ENCODE peak calls at places on chromosomes 7 and 10, in ten cellular contexts. Y, W, N, C, M, H, O, P, V and E are unnamed samples.

GRCh38 chr10:81027223-81027622 is 489.5 kb downstream of the SH2D4B start:
- DNase-seq in Y (no peak), H (no peak), C (no peak), W (no peak), O (no peak), M (no peak), N (no peak), P (no peak), V (no peak), E (no peak)

GRCh38 chr7:151366872-151367207 is 25.2 kb downstream of the NUB1 start:
- DNase-seq in V (no peak), P (no peak), H (no peak), N (peak), O (no peak), M (peak), Y (peak), C (peak), W (no peak), E (no peak)

GRCh38 chr10:87503892-87504291 is 801 bp upstream of the MINPP1 start:
- DNase-seq in P (no peak), V (no peak), N (peak), W (no peak), M (no peak), O (no peak), C (no peak), Y (peak), H (no peak), E (no peak)

GRCh38 chr10:112967200-112967599 is 17.2 kb downstream of the TCF7L2 start:
- DNase-seq in P (no peak), Y (peak), M (no peak), V (no peak), N (no peak), H (no peak), W (no peak), O (no peak), C (no peak), E (no peak)

GRCh38 chr10:72334196-72334831 is 20.4 kb downstream of the DNAJB12 start:
- DNase-seq in Y (no peak), M (peak), H (no peak), P (peak), C (no peak), V (no peak), O (no peak), W (peak), N (no peak), E (no peak)

GRCh38 chr7:129376076-129376777 is 58.0 kb upstream of the STRIP2 start:
- DNase-seq in V (no peak), N (peak), O (peak), H (peak), Y (no peak), C (no peak), P (peak), W (no peak), M (peak), E (no peak)

GRCh38 chr10:49071221-49071761 is 44.0 kb downstream of the VSTM4 start:
- DNase-seq in M (no peak), N (peak), V (no peak), P (no peak), O (no peak), H (no peak), C (no peak), Y (no peak), W (no peak), E (no peak)

GRCh38 chr7:99459087-99459486 is 6.9 kb downstream of the ATP5MF start:
- DNase-seq in N (peak), Y (no peak), W (no peak), M (no peak), H (peak), V (no peak), C (no peak), O (no peak), P (no peak), E (no peak)

GRCh38 chr7:18119985-18120384 is 92.3 kb upstream of the PRPS1L1 start:
- DNase-seq in H (peak), O (peak), V (no peak), M (no peak), C (no peak), N (peak), W (no peak), Y (no peak), P (no peak), E (no peak)

GRCh38 chr10:11285171-11285570 is 267.5 kb downstream of the CELF2 start:
- DNase-seq in H (no peak), P (no peak), V (no peak), M (no peak), C (no peak), Y (peak), O (no peak), W (no peak), N (no peak), E (no peak)

GRCh38 chr7:34087892-34088891 is 182.9 kb downstream of the BMPER start:
- DNase-seq in O (peak), M (no peak), P (peak), V (no peak), C (no peak), W (peak), Y (no peak), H (peak), N (peak), E (no peak)

GRCh38 chr7:2010551-2011265 is 222.0 kb downstream of the MAD1L1 start:
- DNase-seq in P (no peak), H (no peak), V (no peak), C (no peak), W (peak), M (no peak), Y (no peak), N (no peak), O (no peak), E (peak)

GRCh38 chr7:315516-316265 is 25.7 kb downstream of the FOXL3 start:
- DNase-seq in H (no peak), N (no peak), O (no peak), M (no peak), V (no peak), C (no peak), W (peak), Y (no peak), P (no peak), E (peak)

GRCh38 chr7:122166708-122167107 is 22.7 kb upstream of the AASS start:
- DNase-seq in H (no peak), N (peak), P (no peak), V (no peak), W (no peak), O (peak), Y (peak), C (peak), M (peak), E (no peak)

GRCh38 chr7:19111474-19112143 is 5.8 kb downstream of the TWIST1 start:
- DNase-seq in O (no peak), C (no peak), M (no peak), V (no peak), N (no peak), P (no peak), H (no peak), Y (no peak), W (no peak), E (no peak)

GRCh38 chr7:88694207-88694606 is 65.3 kb upstream of the ZNF804B start:
- DNase-seq in M (no peak), O (no peak), V (no peak), C (no peak), W (no peak), N (no peak), H (no peak), Y (no peak), P (no peak), E (no peak)

GRCh38 chr7:158818325-158819213 is 10.7 kb downstream of the ESYT2 start:
- DNase-seq in W (peak), N (peak), O (peak), P (peak), Y (peak), C (peak), M (peak), H (peak), V (peak), E (no peak)

GRCh38 chr7:92874567-92874966 is 38.2 kb upstream of the CDK6 start:
- DNase-seq in M (no peak), Y (peak), N (no peak), O (no peak), H (no peak), W (no peak), P (no peak), V (no peak), C (no peak), E (no peak)

GRCh38 chr7:9100289-9100688 is 666.9 kb downstream of the NXPH1 start:
- DNase-seq in O (no peak), P (no peak), C (no peak), V (no peak), M (no peak), W (no peak), Y (no peak), H (no peak), N (no peak), E (no peak)

GRCh38 chr10:17220652-17221100 is 7.4 kb upstream of the VIM start:
- DNase-seq in W (no peak), M (no peak), P (no peak), O (no peak), H (no peak), V (no peak), N (peak), Y (no peak), C (no peak), E (no peak)

GRCh38 chr10:30013684-30014246 is 45.6 kb downstream of the JCAD start:
- DNase-seq in C (no peak), V (no peak), Y (no peak), H (no peak), P (no peak), O (no peak), M (peak), W (no peak), N (no peak), E (no peak)

GRCh38 chr10:15563161-15563715 is 156.5 kb downstream of the ITGA8 start:
- DNase-seq in C (no peak), V (no peak), N (no peak), W (no peak), O (no peak), P (no peak), Y (no peak), H (no peak), M (no peak), E (no peak)

GRCh38 chr10:61904711-61905445 is 3.4 kb downstream of the ARID5B start:
- DNase-seq in Y (peak), P (peak), V (no peak), M (peak), C (peak), H (peak), O (peak), W (no peak), N (peak), E (no peak)

GRCh38 chr7:130758429-130759056 is 24.5 kb upstream of the KLF14 start:
- DNase-seq in W (no peak), V (no peak), N (peak), Y (peak), O (no peak), C (peak), P (no peak), M (no peak), H (peak), E (no peak)

GRCh38 chr7:30682131-30683083 is at the start of gene CRHR2:
- DNase-seq in P (peak), H (no peak), C (no peak), N (no peak), M (peak), V (peak), O (no peak), Y (no peak), W (no peak), E (no peak)

GRCh38 chr10:131747791-131748190 is 153.0 kb upstream of the PPP2R2D start:
- DNase-seq in Y (no peak), O (no peak), C (no peak), H (no peak), M (no peak), P (no peak), W (no peak), N (no peak), V (no peak), E (no peak)

GRCh38 chr10:13450078-13450477 is 78.7 kb downstream of the BEND7 start:
- DNase-seq in N (peak), Y (peak), V (no peak), M (no peak), W (no peak), P (no peak), H (peak), O (no peak), C (peak), E (no peak)

GRCh38 chr10:87661861-87662785 is 2.4 kb downstream of the PAPSS2 start:
- DNase-seq in O (no peak), M (no peak), P (no peak), H (no peak), C (no peak), Y (no peak), W (no peak), N (peak), V (no peak), E (no peak)

GRCh38 chr10:129968937-129969527 is 5.0 kb upstream of the EBF3 start:
- DNase-seq in C (no peak), O (no peak), N (peak), V (no peak), P (peak), Y (peak), M (peak), W (peak), H (peak), E (no peak)

GRCh38 chr7:103547451-103548284 is 101.7 kb upstream of the SLC26A5 start:
- DNase-seq in O (no peak), C (no peak), H (no peak), M (no peak), P (no peak), N (no peak), V (no peak), Y (no peak), W (no peak), E (no peak)

GRCh38 chr7:20598479-20599419 is 16.7 kb upstream of the ABCB5 start:
- DNase-seq in H (peak), P (peak), N (peak), V (no peak), M (no peak), W (no peak), C (peak), Y (peak), O (peak), E (no peak)
- TF ChIP-seq CTCF in H (peak), P (peak), N (peak), V (peak), M (peak), W (peak), C (peak), Y (peak), O (peak), E (peak)

GRCh38 chr7:37921340-37921805 is 933 bp downstream of the EPDR1 start:
- DNase-seq in C (no peak), N (peak), V (no peak), O (peak), Y (no peak), M (peak), H (peak), P (no peak), W (no peak), E (no peak)
- TF ChIP-seq CTCF in C (peak), N (peak), V (no peak), O (no peak), Y (no peak), M (no peak), H (peak), P (no peak), W (no peak), E (peak)

DNA sequence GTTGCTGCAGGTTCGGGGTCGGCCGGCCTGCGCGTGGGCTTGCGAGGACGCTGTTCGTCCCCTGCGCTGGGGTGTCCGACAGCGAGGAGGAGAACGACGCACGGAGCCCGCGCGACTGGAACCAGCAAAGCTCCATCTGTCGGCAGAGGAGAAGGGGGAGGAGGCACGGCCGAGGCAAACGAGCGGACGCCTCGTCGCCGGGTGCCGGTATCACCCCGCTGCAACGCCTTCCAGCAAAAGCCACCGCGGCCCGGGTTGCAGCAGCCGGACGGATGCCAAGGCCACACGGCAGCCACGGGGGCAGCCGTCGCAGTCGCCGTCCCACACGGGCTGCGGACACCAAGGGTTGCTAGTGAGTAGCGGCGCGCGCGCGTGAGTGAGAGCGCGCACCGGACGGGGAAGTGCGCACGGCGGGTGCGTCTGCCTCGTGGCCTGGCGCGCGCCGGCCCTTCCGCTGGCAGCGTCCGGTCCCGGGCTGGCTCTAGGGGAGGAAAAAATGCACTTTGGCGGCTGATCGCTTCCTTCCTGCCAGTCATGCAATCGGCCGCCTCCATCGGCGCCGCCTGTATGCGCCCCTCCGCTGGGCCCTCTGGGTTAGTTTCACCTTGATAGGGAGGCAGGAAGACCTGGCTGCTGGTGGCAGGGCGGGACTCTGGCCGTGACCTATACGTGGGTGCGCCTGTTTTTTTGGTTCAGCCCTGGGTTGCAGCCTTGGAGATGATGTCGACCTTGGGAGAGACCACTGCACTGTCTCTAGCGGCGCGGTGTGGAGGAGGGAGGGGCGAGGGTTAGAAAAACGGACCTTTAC is 446 bp downstream of the STAMBPL1 start:
- DNase-seq in M (peak), C (no peak), H (peak), V (peak), N (peak), Y (peak), P (peak), O (peak), W (peak), E (peak)
- TF ChIP-seq CTCF in M (no peak), C (peak), H (no peak), V (no peak), N (no peak), Y (peak), P (no peak), O (no peak), W (peak), E (peak)

DNA sequence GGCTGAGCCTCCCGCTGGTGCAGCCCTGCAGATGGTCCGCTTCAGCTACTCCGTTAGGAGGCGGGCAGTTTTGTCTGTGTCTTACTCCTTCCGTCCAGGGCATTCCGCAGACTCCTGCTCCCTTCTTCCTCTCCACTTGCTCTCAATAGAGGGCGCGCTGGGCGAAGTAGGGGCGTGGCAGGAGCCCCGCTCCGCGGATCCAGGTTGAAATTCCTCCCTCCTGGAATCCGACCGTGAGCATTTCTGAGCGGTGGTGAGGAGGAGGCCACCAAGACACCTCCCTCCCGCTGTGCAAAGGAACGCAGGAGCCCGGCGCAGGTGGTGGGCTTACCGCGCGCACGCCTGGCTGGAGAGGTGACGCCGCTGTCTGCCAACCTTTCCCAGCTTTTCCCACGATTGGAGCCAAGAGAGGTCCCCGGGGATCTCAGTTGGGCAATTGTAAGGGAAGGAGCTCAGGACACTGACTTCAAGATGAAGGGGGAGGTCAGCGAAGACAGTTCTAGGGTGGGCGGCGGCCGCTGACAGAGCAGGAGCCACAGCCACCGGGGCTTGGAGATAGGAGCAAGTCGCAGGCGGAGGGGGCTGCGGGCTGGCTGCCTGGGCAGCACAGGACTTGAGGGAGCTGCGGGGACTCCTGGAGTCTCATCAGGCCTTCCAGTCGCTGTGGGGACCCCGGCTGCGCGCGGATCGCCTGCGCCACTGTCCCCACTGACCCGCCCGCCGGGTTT is 1011.3 kb downstream of the XPNPEP1 start:
- DNase-seq in H (no peak), Y (peak), C (no peak), P (peak), M (peak), O (no peak), N (peak), V (no peak), W (peak), E (peak)
- TF ChIP-seq CTCF in H (no peak), Y (peak), C (peak), P (peak), M (no peak), O (no peak), N (peak), V (no peak), W (peak), E (peak)

GRCh38 chr10:3045471-3046209 is 21.7 kb upstream of the PFKP start:
- DNase-seq in H (no peak), Y (peak), W (peak), M (peak), V (no peak), N (peak), P (peak), C (peak), O (peak), E (peak)
- TF ChIP-seq CTCF in H (no peak), Y (peak), W (no peak), M (no peak), V (no peak), N (peak), P (peak), C (peak), O (no peak), E (peak)

DNA sequence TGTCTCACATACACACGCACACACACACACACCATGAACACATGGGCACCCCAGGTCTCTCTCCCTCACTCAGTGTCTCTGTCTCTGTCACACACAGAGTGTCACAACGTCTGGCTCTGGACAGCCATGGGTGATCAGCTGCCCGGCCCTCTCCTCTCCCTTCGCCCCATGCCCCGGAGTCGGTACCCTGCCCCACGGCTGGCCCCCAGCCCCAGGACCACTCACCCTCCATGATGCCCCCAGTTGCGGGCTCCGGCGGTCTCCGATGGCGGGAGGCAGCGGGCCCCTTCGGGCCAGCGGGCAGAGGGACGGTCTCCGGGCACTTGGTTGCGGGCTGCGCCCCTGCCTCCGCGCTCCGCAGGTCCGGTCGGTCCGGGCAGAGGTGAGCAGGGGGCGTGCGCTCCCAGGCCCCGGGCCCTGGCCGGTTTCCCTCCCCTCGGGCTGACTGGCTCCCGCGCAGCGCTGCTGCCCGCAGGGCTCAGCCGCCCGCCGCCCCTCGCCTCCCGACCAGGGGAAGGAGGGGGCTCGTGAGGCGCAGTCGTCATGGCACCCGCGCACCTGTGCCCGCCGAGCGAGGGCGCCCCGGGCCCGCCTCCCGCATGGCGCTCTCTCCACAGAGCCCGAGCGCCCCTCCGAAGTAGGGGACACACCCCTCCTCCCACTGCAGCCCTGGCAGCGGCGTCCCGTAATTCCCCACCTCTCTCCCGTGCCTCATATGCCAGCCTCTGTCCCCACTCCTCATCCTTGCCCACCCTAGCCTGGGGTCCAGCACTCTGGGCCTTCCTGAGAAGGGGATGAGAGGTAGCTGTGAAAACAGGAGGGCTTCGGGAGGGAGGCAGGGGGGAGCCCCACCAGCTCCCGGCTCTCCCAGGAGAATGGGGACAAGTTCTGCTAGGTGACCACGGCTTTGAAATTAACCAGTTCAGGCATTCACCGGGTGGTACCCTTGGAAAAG is at the start of gene NPFFR1:
- DNase-seq in P (peak), V (no peak), C (no peak), N (no peak), W (no peak), M (no peak), Y (no peak), O (peak), H (no peak), E (no peak)
- TF ChIP-seq CTCF in P (no peak), V (no peak), C (no peak), N (no peak), W (no peak), M (no peak), Y (no peak), O (no peak), H (no peak), E (no peak)

GRCh38 chr7:24757799-24758275 is 573 bp upstream of the GSDME start:
- DNase-seq in C (no peak), N (peak), P (no peak), M (peak), H (no peak), V (no peak), Y (peak), W (no peak), O (no peak), E (no peak)
- TF ChIP-seq CTCF in C (no peak), N (peak), P (no peak), M (no peak), H (no peak), V (no peak), Y (no peak), W (no peak), O (no peak), E (no peak)